ENCODE peak calls at places on chromosomes 7 and 10, in ten cellular contexts. I is DND-41; O is NAMALWA; V is AG08396; C is EL; A is stimulated activated CD4-positive, alpha-beta T cell treated with anti-CD3 and anti-CD28 coated beads, Interleukin-2, amount 100 ng/mL, for 24 hours; S is COR-L47; Y is activated T-cell treated with anti-CD3 and anti-CD28 coated beads, Interleukin-2, amount 50 U/mL, for 4 hours; P is coronary artery; B is Right ventricle myocardium inferior. Q is an unnamed sample.
A peak's percentile ranks its signal among the peaks of the same experiment; 100 is the strongest.

GRCh38 chr7:152848026-152848425 is 88.5 kb downstream of the ACTR3B start:
- DNase-seq in I (no peak), S (no peak), A (no peak), O (no peak), B (peak; percentile 57), C (no peak), P (no peak), Y (no peak), V (no peak), Q (no peak)

GRCh38 chr10:67861750-67862460 is 22.6 kb upstream of the SIRT1 start:
- DNase-seq in I (no peak), B (no peak), Y (no peak), O (no peak), A (no peak), S (no peak), V (no peak), C (peak; percentile 6), P (no peak), Q (no peak)

GRCh38 chr10:35565602-35566061 is 39.5 kb upstream of the GJD4 start:
- DNase-seq in O (no peak), S (no peak), Y (no peak), I (no peak), P (no peak), C (peak; percentile 13), V (no peak), B (no peak), A (no peak), Q (no peak)

GRCh38 chr7:43495572-43495971 is 87.3 kb upstream of the STK17A start:
- DNase-seq in S (no peak), Y (no peak), P (no peak), I (no peak), B (no peak), V (no peak), O (no peak), A (no peak), C (no peak), Q (no peak)

GRCh38 chr7:51980813-51981212 is 664.2 kb upstream of the COBL start:
- DNase-seq in B (no peak), V (no peak), P (no peak), S (no peak), A (no peak), C (no peak), Y (no peak), I (no peak), O (no peak), Q (no peak)

GRCh38 chr10:132443998-132444876 is 47.2 kb downstream of the PWWP2B start:
- DNase-seq in P (no peak), S (no peak), A (no peak), I (peak; percentile 72), C (no peak), V (no peak), O (no peak), Y (no peak), B (peak; percentile 21), Q (no peak)

GRCh38 chr7:157671358-157672255 is 334.8 kb downstream of the DNAJB6 start:
- DNase-seq in C (no peak), P (no peak), B (peak; percentile 53), O (no peak), S (no peak), I (no peak), Y (peak; percentile 3), V (no peak), A (no peak), Q (no peak)

GRCh38 chr7:159062596-159062995 is 82.1 kb downstream of the VIPR2 start:
- DNase-seq in Y (no peak), I (peak; percentile 4), B (no peak), O (no peak), C (no peak), S (no peak), A (no peak), P (no peak), V (no peak), Q (no peak)

GRCh38 chr10:22230331-22230833 is 12.6 kb upstream of the EBLN1 start:
- DNase-seq in S (peak; percentile 31), I (no peak), Y (peak; percentile 11), O (peak; percentile 92), P (no peak), A (no peak), C (peak; percentile 35), B (no peak), V (peak; percentile 23), Q (no peak)

GRCh38 chr7:28155964-28156363 is 24.6 kb downstream of the JAZF1 start:
- DNase-seq in A (no peak), O (no peak), S (no peak), I (no peak), P (no peak), V (peak; percentile 32), Y (no peak), B (no peak), C (peak; percentile 84), Q (peak; percentile 15)

GRCh38 chr10:129511758-129512157 is 44.7 kb downstream of the MGMT start:
- DNase-seq in S (no peak), B (no peak), Y (no peak), V (no peak), C (no peak), P (peak; percentile 41), I (no peak), A (no peak), O (no peak), Q (no peak)

GRCh38 chr10:48456808-48457761 is 147.8 kb downstream of the ARHGAP22 start:
- DNase-seq in P (peak; percentile 58), V (no peak), B (no peak), Y (no peak), I (no peak), O (no peak), S (no peak), C (no peak), A (no peak), Q (no peak)

GRCh38 chr7:47461161-47461560 is 120.8 kb downstream of the TNS3 start:
- DNase-seq in O (no peak), P (no peak), Y (no peak), A (no peak), C (peak; percentile 59), V (peak; percentile 50), B (peak; percentile 79), I (no peak), S (no peak), Q (no peak)

GRCh38 chr10:88116491-88116890 is 253.1 kb downstream of the PTEN start:
- DNase-seq in B (no peak), C (peak; percentile 73), Y (no peak), I (no peak), P (no peak), V (peak; percentile 12), S (no peak), O (no peak), A (no peak), Q (no peak)

GRCh38 chr7:44044315-44045225 is at the start of gene DBNL:
- DNase-seq in O (peak; percentile 93), C (peak; percentile 90), Y (peak; percentile 81), P (peak; percentile 94), B (peak; percentile 98), A (peak; percentile 95), S (peak; percentile 88), I (peak; percentile 90), V (peak; percentile 96), Q (peak; percentile 79)

GRCh38 chr10:128125416-128125943 is 743 bp downstream of the MKI67 start:
- DNase-seq in A (peak; percentile 49), B (peak; percentile 72), C (no peak), S (no peak), V (peak; percentile 29), P (no peak), Y (peak; percentile 11), O (peak; percentile 37), I (peak; percentile 36), Q (no peak)

Q was measured in HepG2.